ENCODE peak calls at places on chromosomes 16 and 17, in seven cellular contexts. One of them, this sample, is unnamed.

GRCh38 chr17:57999496-58000017 is 7.5 kb downstream of the SRSF1 start:
- DNase-seq in activated T-cell treated with anti-CD3 and anti-CD28 coated beads for 24 hours: no peak
- DNase-seq in GM03348: peak
- DNase-seq in posterior vena cava: no peak
- DNase-seq in stimulated activated naive CD8-positive, alpha-beta T cell treated with anti-CD3 and anti-CD28 coated beads, Interleukin-15, Interleukin-2, amounts not matched to agents 100 U/mL and 50 U/mL, for 24 hours: no peak
- DNase-seq in A673: peak
- DNase-seq in RPMI7951: peak
- DNase-seq in this sample: no peak

GRCh38 chr17:493666-494065 is 141.1 kb upstream of the RPH3AL start:
- DNase-seq in activated T-cell treated with anti-CD3 and anti-CD28 coated beads for 24 hours: no peak
- DNase-seq in posterior vena cava: peak
- DNase-seq in stimulated activated naive CD8-positive, alpha-beta T cell treated with anti-CD3 and anti-CD28 coated beads, Interleukin-15, Interleukin-2, amounts not matched to agents 100 U/mL and 50 U/mL, for 24 hours: no peak
- DNase-seq in GM03348: no peak
- DNase-seq in A673: no peak
- DNase-seq in RPMI7951: no peak
- DNase-seq in this sample: no peak

GRCh38 chr17:31508310-31509094 is 117.0 kb downstream of the RAB11FIP4 start:
- DNase-seq in activated T-cell treated with anti-CD3 and anti-CD28 coated beads for 24 hours: peak
- DNase-seq in A673: no peak
- DNase-seq in RPMI7951: no peak
- DNase-seq in GM03348: no peak
- DNase-seq in posterior vena cava: no peak
- DNase-seq in stimulated activated naive CD8-positive, alpha-beta T cell treated with anti-CD3 and anti-CD28 coated beads, Interleukin-15, Interleukin-2, amounts not matched to agents 100 U/mL and 50 U/mL, for 24 hours: peak
- DNase-seq in this sample: no peak

GRCh38 chr17:10844667-10845387 is 6.9 kb upstream of the PIRT start:
- DNase-seq in stimulated activated naive CD8-positive, alpha-beta T cell treated with anti-CD3 and anti-CD28 coated beads, Interleukin-15, Interleukin-2, amounts not matched to agents 100 U/mL and 50 U/mL, for 24 hours: peak
- DNase-seq in GM03348: peak
- DNase-seq in posterior vena cava: peak
- DNase-seq in activated T-cell treated with anti-CD3 and anti-CD28 coated beads for 24 hours: peak
- DNase-seq in RPMI7951: peak
- DNase-seq in A673: peak
- DNase-seq in this sample: no peak

GRCh38 chr16:15749985-15750384 is 99.9 kb downstream of the NDE1 start:
- DNase-seq in RPMI7951: no peak
- DNase-seq in GM03348: no peak
- DNase-seq in posterior vena cava: no peak
- DNase-seq in A673: no peak
- DNase-seq in stimulated activated naive CD8-positive, alpha-beta T cell treated with anti-CD3 and anti-CD28 coated beads, Interleukin-15, Interleukin-2, amounts not matched to agents 100 U/mL and 50 U/mL, for 24 hours: no peak
- DNase-seq in activated T-cell treated with anti-CD3 and anti-CD28 coated beads for 24 hours: no peak
- DNase-seq in this sample: no peak

GRCh38 chr17:57552114-57552601 is 192.9 kb downstream of the CCDC182 start:
- DNase-seq in A673: no peak
- DNase-seq in RPMI7951: no peak
- DNase-seq in activated T-cell treated with anti-CD3 and anti-CD28 coated beads for 24 hours: no peak
- DNase-seq in posterior vena cava: no peak
- DNase-seq in GM03348: peak
- DNase-seq in stimulated activated naive CD8-positive, alpha-beta T cell treated with anti-CD3 and anti-CD28 coated beads, Interleukin-15, Interleukin-2, amounts not matched to agents 100 U/mL and 50 U/mL, for 24 hours: peak
- DNase-seq in this sample: no peak

GRCh38 chr16:57372372-57373116 is at the start of gene CX3CL1:
- DNase-seq in RPMI7951: peak
- DNase-seq in activated T-cell treated with anti-CD3 and anti-CD28 coated beads for 24 hours: no peak
- DNase-seq in A673: peak
- DNase-seq in GM03348: peak
- DNase-seq in posterior vena cava: peak
- DNase-seq in stimulated activated naive CD8-positive, alpha-beta T cell treated with anti-CD3 and anti-CD28 coated beads, Interleukin-15, Interleukin-2, amounts not matched to agents 100 U/mL and 50 U/mL, for 24 hours: no peak
- DNase-seq in this sample: peak

GRCh38 chr16:3025032-3026002 is 1.5 kb downstream of the THOC6 start:
- DNase-seq in GM03348: no peak
- DNase-seq in posterior vena cava: no peak
- DNase-seq in A673: no peak
- DNase-seq in stimulated activated naive CD8-positive, alpha-beta T cell treated with anti-CD3 and anti-CD28 coated beads, Interleukin-15, Interleukin-2, amounts not matched to agents 100 U/mL and 50 U/mL, for 24 hours: no peak
- DNase-seq in RPMI7951: no peak
- DNase-seq in activated T-cell treated with anti-CD3 and anti-CD28 coated beads for 24 hours: no peak
- DNase-seq in this sample: no peak

GRCh38 chr16:55248494-55248893 is 75.5 kb upstream of the IRX6 start:
- DNase-seq in GM03348: no peak
- DNase-seq in RPMI7951: no peak
- DNase-seq in posterior vena cava: no peak
- DNase-seq in activated T-cell treated with anti-CD3 and anti-CD28 coated beads for 24 hours: no peak
- DNase-seq in A673: no peak
- DNase-seq in stimulated activated naive CD8-positive, alpha-beta T cell treated with anti-CD3 and anti-CD28 coated beads, Interleukin-15, Interleukin-2, amounts not matched to agents 100 U/mL and 50 U/mL, for 24 hours: no peak
- DNase-seq in this sample: no peak

GRCh38 chr16:23466162-23466885 is 13.3 kb upstream of the COG7 start:
- DNase-seq in posterior vena cava: no peak
- DNase-seq in A673: no peak
- DNase-seq in stimulated activated naive CD8-positive, alpha-beta T cell treated with anti-CD3 and anti-CD28 coated beads, Interleukin-15, Interleukin-2, amounts not matched to agents 100 U/mL and 50 U/mL, for 24 hours: no peak
- DNase-seq in GM03348: peak
- DNase-seq in activated T-cell treated with anti-CD3 and anti-CD28 coated beads for 24 hours: no peak
- DNase-seq in RPMI7951: peak
- DNase-seq in this sample: no peak

This sample was measured in chondrocyte.